ENCODE peak calls at places on chromosomes 12 and 14, in six cellular contexts. M is K562, W is lower leg skin, S is GM06990, L is heart left ventricle, O is HCT116. K is an unnamed sample.

GRCh38 chr12:132479291-132479690 is 10.7 kb upstream of the FBRSL1 start:
- DNase-seq in M (no peak), W (no peak), S (no peak), L (no peak), O (no peak), K (no peak)

GRCh38 chr12:42916143-42916542 is 326.6 kb upstream of the PRICKLE1 start:
- DNase-seq in M (no peak), W (no peak), S (no peak), L (no peak), O (no peak), K (no peak)

GRCh38 chr14:91352101-91352500 is 65.5 kb downstream of the CCDC88C start:
- DNase-seq in M (no peak), W (no peak), S (no peak), L (peak), O (no peak), K (no peak)

GRCh38 chr12:6551063-6551461 is 4.8 kb downstream of the IFFO1 start:
- DNase-seq in M (no peak), W (no peak), S (no peak), L (peak), O (no peak), K (no peak)

GRCh38 chr12:27779837-27780611 is at the start of the genes KLHL42 and MANSC4:
- DNase-seq in M (peak), W (peak), S (peak), L (peak), O (no peak), K (peak)

GRCh38 chr12:78797201-78797931 is 67.2 kb upstream of the SYT1 start:
- DNase-seq in M (no peak), W (no peak), S (no peak), L (no peak), O (no peak), K (no peak)

GRCh38 chr12:6664902-6665301 is 2.0 kb upstream of the ING4 start:
- DNase-seq in M (no peak), W (no peak), S (no peak), L (no peak), O (no peak), K (no peak)

GRCh38 chr12:111488271-111488670 is 82.5 kb downstream of the SH2B3 start:
- DNase-seq in M (no peak), W (no peak), S (no peak), L (peak), O (no peak), K (no peak)

GRCh38 chr12:15212877-15213276 is 8.3 kb downstream of the RERG start:
- DNase-seq in M (no peak), W (no peak), S (no peak), L (no peak), O (no peak), K (no peak)

GRCh38 chr14:95577875-95578274 is 43.0 kb downstream of the GLRX5 start:
- DNase-seq in M (no peak), W (no peak), S (no peak), L (no peak), O (no peak), K (no peak)

GRCh38 chr14:95577067-95577800 is 42.4 kb downstream of the GLRX5 start:
- DNase-seq in M (no peak), W (no peak), S (peak), L (no peak), O (no peak), K (no peak)

GRCh38 chr14:95575820-95576473 is 41.1 kb downstream of the GLRX5 start:
- DNase-seq in M (no peak), W (no peak), S (no peak), L (no peak), O (no peak), K (no peak)

DNA sequence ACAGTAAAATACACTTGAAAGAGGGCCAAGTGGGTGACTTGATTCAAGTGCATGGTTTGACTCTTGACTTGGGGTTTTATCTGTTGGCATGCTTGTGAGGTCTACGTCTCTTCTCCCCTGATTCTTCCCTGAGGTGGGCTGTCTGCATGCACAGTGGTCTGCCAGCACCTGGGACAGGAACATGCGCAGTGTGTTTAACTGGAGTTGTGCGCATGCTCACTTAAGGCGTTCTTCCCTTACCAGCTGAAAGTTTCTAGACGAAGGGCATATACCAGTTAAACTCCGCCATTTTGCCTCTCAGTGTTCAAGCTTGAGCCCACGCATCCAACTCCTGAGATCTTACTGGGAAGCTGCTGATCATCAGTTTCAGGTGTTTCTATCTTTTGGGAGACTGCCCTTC is 38.5 kb downstream of the GLRX5 start:
- DNase-seq in M (no peak), W (no peak), S (no peak), L (no peak), O (no peak), K (no peak)
- TF ChIP-seq CTCF in M (no peak), W (no peak), S (no peak), L (no peak), O (no peak), K (no peak)

DNA sequence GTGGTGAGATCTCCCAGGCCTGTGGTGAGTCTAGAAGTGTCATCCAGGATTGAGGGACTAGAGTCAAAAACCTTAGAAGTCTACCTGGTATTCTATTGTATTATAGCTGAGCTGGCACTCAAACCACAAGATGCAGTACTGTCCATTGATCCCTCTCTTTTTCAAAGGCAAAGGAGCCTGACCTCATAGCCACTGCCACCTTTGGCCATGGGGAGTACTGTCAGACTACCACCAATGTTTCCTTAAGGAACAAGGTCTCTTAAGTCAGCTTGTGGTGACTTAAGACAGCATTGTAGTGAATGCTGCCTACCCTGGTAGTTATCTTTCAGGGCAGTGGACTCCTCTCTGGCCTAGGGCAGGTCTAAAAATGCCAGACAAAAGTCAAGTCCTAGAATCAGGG is 878.0 kb upstream of the MDGA2 start:
- DNase-seq in M (no peak), W (no peak), S (no peak), L (no peak), O (no peak), K (no peak)
- TF ChIP-seq CTCF in M (no peak), W (no peak), S (no peak), L (no peak), O (no peak), K (no peak)

GRCh38 chr14:103296987-103297386 is 37.0 kb upstream of the EIF5 start:
- DNase-seq in M (peak), W (no peak), S (no peak), L (no peak), O (no peak), K (no peak)
- TF ChIP-seq CTCF in M (peak), W (no peak), S (no peak), L (no peak), O (peak), K (no peak)

DNA sequence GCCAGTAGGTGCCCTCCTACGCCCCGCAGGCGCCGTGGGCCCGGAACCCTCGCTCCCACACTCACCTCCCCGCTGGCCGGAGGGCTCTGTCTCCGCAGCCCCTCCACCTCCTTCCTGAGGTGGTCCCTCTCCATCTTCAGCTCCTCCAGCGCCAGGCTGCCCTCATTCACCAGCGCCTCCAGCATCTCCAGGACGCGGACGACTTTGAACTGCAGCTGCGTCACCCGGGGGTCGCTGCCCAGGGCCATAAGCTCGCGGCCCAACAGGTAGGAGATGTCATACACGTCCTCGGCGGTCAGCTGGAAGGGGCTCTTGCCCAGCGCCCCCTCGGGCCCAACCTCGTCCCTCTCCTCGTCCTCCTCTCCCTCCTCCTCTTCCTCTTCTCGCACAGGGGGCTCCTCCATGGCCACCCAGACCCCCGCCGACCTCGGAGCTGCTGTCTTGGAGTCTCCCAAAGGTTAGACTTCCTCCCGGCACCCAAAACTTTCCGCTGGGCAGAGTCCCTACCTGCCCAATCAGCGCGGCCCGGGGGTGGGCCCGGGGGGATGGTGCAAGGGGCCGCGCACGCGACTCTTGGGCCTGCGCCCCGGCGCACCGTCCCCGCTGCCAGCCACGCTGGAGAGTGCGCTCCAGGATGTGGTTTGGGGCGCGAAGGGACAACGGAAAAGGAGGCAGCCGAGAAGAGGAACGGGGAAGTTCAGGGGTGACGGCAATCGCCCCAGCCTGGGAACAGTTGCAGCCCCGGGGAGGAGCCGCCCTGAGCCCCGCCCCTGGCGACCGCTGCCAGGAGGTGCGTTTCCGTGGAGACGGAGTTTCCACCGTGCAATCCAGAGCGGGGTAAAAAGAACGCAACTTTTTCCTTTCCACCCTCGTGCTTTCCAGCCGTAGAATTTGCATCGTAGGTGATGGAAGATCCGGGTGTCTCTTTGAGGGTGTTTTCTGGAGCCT is at the start of gene RILPL2:
- DNase-seq in M (peak), W (peak), S (peak), L (peak), O (peak), K (peak)
- TF ChIP-seq CTCF in M (no peak), W (no peak), S (no peak), L (no peak), O (no peak), K (no peak)

GRCh38 chr12:59173696-59174095 is 253.4 kb upstream of the LRIG3 start:
- DNase-seq in M (no peak), W (no peak), S (no peak), L (no peak), O (no peak), K (no peak)
- TF ChIP-seq CTCF in M (no peak), W (no peak), S (peak), L (no peak), O (peak), K (no peak)

DNA sequence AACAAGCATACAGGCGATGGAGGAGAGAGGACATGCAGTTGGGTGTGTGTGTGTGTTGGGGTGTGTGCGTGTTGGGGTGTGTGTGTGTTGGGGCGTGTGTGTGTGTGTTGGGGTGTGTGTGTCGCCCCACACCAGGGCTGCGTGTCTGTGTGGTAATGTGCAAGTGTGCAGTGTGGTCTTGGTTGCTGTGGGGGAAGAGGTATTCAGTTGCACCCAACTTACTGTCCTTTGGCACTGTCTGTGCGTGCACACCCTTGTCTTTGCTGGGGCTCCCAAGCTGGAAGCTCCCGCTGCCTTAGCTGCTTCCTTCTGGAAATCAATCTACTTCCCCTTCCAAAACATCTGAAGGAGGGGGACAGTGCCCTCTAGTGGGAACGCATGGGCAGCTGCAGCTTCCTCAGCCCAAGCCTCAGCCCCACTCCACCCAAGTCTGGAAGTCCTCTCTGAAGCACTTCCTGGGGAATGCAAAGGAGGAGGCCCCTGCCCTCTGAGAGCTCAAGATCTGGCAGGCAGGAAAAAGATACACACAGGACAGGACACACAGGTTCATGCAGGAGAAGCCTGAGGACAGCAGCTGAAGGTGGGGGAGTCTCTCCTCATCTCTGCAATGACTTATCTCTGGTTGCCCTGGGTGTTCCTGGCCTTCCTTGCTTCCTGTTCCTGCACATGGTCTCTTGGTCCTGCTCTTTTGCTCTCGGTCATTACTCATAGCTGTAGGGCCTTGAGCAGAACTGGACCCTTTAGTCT is 13.1 kb downstream of the ASIC1 start:
- DNase-seq in M (peak), W (peak), S (no peak), L (peak), O (peak), K (no peak)
- TF ChIP-seq CTCF in M (peak), W (peak), S (peak), L (peak), O (peak), K (peak)

K was measured in omental fat pad.